ENCODE peak calls at places on chromosomes 11 and 22, in eight cellular contexts. K, L, P, X, T, F, Q and G are unnamed samples.
A peak's percentile ranks its signal among the peaks of the same experiment; 100 is the strongest.

GRCh38 chr22:30701872-30702271 is 7.2 kb downstream of the OSBP2 start:
- DNase-seq in K (peak; percentile 12), L (no peak), P (no peak), X (peak; percentile 15), T (peak; percentile 39), F (no peak), Q (peak; percentile 18), G (peak; percentile 17)

GRCh38 chr11:74306440-74307175 is 4.8 kb downstream of the P4HA3 start:
- DNase-seq in K (no peak), L (no peak), P (no peak), X (no peak), T (no peak), F (no peak), Q (no peak), G (no peak)

GRCh38 chr11:118691926-118692830 is 12.7 kb upstream of the TREH start:
- DNase-seq in K (peak; percentile 18), L (no peak), P (peak; percentile 23), X (peak; percentile 90), T (peak; percentile 32), F (no peak), Q (no peak), G (peak; percentile 95)

GRCh38 chr22:37749831-37750595 is 53.2 kb downstream of the TRIOBP start:
- DNase-seq in K (peak; percentile 61), L (no peak), P (no peak), X (peak; percentile 58), T (peak; percentile 47), F (peak; percentile 52), Q (no peak), G (peak; percentile 88)

GRCh38 chr11:109237636-109238035 is 184.4 kb upstream of the C11orf87 start:
- DNase-seq in K (no peak), L (no peak), P (no peak), X (no peak), T (no peak), F (no peak), Q (no peak), G (no peak)

GRCh38 chr11:47269002-47269828 is 718 bp upstream of the MADD start:
- DNase-seq in K (peak; percentile 86), L (peak; percentile 92), P (peak; percentile 91), X (peak; percentile 90), T (peak; percentile 87), F (peak; percentile 90), Q (peak; percentile 47), G (peak; percentile 84)

GRCh38 chr11:20388096-20389055 is 860 bp downstream of the PRMT3 start:
- DNase-seq in K (no peak), L (no peak), P (no peak), X (peak; percentile 18), T (peak; percentile 5), F (no peak), Q (no peak), G (peak; percentile 41)

GRCh38 chr22:19038728-19039447 is 83.3 kb downstream of the DGCR2 start:
- DNase-seq in K (no peak), L (peak; percentile 36), P (no peak), X (no peak), T (no peak), F (no peak), Q (no peak), G (no peak)

GRCh38 chr11:104524276-104524675 is 360.3 kb upstream of the PDGFD start:
- DNase-seq in K (no peak), L (no peak), P (no peak), X (no peak), T (no peak), F (no peak), Q (no peak), G (no peak)

GRCh38 chr11:68872216-68873003 is 30.7 kb upstream of the CPT1A start:
- DNase-seq in K (peak; percentile 43), L (no peak), P (no peak), X (no peak), T (peak; percentile 20), F (no peak), Q (no peak), G (no peak)

GRCh38 chr22:36465232-36466021 is 16.0 kb downstream of the TXN2 start:
- DNase-seq in K (peak; percentile 88), L (no peak), P (peak; percentile 80), X (peak; percentile 86), T (peak; percentile 93), F (peak; percentile 99), Q (peak; percentile 86), G (peak; percentile 93)

GRCh38 chr11:100769165-100769564 is 82.1 kb downstream of the ARHGAP42 start:
- DNase-seq in K (no peak), L (no peak), P (no peak), X (no peak), T (no peak), F (no peak), Q (no peak), G (no peak)

GRCh38 chr22:47929646-47930185 is 1167.3 kb downstream of the TBC1D22A start:
- DNase-seq in K (no peak), L (no peak), P (no peak), X (no peak), T (no peak), F (no peak), Q (no peak), G (no peak)

GRCh38 chr11:10451399-10452116 is 3.5 kb upstream of the AMPD3 start:
- DNase-seq in K (no peak), L (no peak), P (no peak), X (no peak), T (no peak), F (no peak), Q (no peak), G (no peak)

GRCh38 chr11:58395581-58395980 is 11.1 kb downstream of the OR5B3 start:
- DNase-seq in K (peak; percentile 11), L (no peak), P (no peak), X (no peak), T (peak; percentile 9), F (no peak), Q (no peak), G (no peak)

GRCh38 chr11:77813256-77813655 is 7.3 kb downstream of the RSF1 start:
- DNase-seq in K (no peak), L (no peak), P (no peak), X (no peak), T (no peak), F (no peak), Q (no peak), G (no peak)

GRCh38 chr11:64713781-64714363 is 9.1 kb downstream of the NRXN2 start:
- DNase-seq in K (no peak), L (peak; percentile 69), P (no peak), X (no peak), T (no peak), F (no peak), Q (no peak), G (no peak)

DNA sequence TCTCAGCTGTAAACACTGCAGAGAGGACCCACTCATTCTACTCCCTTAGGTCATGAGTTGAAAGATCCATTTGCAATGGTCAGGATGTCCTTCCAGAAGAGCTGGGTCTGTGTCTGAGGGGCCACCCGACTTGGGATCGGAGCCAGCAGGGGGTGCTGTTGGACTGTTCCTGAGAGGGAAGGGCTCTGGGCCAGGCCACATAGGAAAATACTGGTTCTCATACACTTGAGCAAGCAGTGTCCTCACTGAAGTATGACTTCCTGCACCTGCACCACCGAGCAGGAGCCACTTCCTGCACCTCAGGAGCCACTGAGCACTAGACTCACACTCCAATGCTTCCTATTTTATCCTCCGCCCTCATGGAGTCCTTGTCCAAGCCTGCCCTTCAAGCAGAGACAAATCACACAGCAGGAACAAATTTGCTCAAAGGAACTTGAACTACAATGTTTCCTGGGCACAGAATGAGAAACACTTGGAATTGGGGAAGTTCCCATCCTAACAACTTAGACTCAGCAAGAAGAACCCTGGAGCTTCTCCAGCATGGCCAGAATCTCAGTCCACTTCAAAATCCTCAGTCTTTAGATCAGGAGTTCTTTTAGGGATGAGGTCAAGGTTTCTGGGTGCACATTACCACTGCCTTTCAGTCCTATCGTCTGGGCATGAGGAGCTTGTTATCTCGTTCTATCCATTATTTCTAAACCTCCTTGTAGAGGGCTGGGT is 36.6 kb upstream of the VPREB1 start:
- DNase-seq in K (peak; percentile 61), L (peak; percentile 71), P (peak; percentile 80), X (peak; percentile 47), T (peak; percentile 77), F (peak; percentile 79), Q (peak; percentile 69), G (peak; percentile 81)
- TF ChIP-seq CTCF in K (peak; percentile 89), L (peak; percentile 77), P (peak; percentile 48), X (no peak), T (peak; percentile 75), F (peak; percentile 36), Q (peak; percentile 85), G (peak; percentile 76)

DNA sequence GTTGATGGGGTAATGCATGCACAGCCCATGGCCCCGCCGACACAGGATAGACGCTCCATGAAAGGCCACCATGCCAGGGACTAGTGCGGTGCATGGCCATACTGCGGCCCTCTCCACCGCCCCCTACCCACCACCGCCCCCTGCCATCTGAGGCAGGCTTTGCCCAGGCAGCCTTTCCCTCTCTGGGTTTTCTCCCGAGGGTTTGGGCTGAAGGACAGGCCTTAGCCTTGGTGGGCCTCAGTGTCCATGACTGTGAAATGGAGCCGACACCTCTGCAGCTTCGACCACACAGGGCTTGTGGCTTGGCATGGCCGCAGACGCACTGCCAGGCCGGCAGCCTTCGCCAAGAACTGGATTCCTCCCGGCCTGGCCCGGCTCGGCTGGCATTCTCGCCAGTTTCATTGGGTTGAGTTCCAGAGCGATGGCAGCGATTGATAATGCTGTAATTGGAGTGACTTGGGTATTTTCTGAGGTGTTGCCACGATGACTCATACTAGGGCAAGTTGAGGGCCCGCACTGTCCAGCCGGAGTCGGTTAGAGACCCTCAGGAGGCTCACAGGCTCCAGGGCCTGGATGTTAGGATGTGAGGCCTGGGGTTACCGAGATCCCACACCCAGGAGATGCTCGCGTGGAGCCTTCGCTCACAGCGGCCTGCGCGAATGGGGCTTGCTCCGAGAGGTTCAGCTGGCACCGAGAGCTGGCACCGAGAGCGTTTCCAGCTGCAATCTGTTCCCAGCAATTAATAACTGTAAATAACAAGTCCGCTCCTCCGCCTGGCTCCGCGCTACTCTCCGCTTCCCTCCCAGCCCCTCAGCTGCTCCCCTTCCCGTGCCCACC is 111.2 kb downstream of the WNT7B start:
- DNase-seq in K (no peak), L (peak; percentile 38), P (no peak), X (no peak), T (no peak), F (no peak), Q (no peak), G (no peak)
- TF ChIP-seq CTCF in K (no peak), L (peak; percentile 43), P (no peak), X (no peak), T (no peak), F (no peak), Q (no peak), G (no peak)

DNA sequence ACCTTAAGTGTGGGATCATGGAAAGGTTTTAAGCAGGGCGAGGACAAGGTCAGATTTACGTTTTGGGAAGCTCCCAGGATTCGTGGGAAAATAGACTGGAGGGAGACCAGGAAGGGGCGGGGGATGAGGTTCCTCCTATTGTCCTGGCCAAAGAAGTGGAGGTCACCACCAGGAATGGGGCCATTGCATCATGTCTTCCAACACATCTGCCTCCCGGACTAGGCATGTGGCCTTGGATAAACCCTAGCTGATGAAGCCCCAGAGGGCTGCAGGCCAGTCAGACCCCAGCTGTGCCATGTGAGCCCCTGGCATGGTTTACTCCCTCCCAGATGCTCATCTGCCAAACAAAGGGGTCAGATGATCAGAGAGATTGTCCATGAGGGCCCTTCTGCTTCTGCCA is 11.5 kb upstream of the YWHAH start:
- DNase-seq in K (no peak), L (no peak), P (no peak), X (no peak), T (peak; percentile 45), F (no peak), Q (no peak), G (no peak)
- TF ChIP-seq CTCF in K (no peak), L (no peak), P (no peak), X (no peak), T (no peak), F (no peak), Q (no peak), G (no peak)

GRCh38 chr11:44894217-44894617 is 56.5 kb downstream of the TP53I11 start:
- DNase-seq in K (peak; percentile 16), L (peak; percentile 91), P (peak; percentile 58), X (peak; percentile 55), T (peak; percentile 76), F (peak; percentile 40), Q (peak; percentile 40), G (peak; percentile 54)
- TF ChIP-seq CTCF in K (peak; percentile 93), L (peak; percentile 100), P (peak; percentile 78), X (peak; percentile 52), T (peak; percentile 89), F (peak; percentile 43), Q (peak; percentile 95), G (peak; percentile 96)